ENCODE peak calls at places on chromosomes 3 and 15, in four cellular contexts. N is CD4-positive, alpha-beta memory T cell; J is posterior vena cava; I is H54. E is an unnamed sample.

GRCh38 chr15:81880314-81880713 is 165.5 kb downstream of the MEX3B start:
- DNase-seq in N (no peak), J (no peak), I (no peak), E (no peak)

GRCh38 chr3:144054766-144055165 is 83.1 kb downstream of the DIPK2A start:
- DNase-seq in N (no peak), J (no peak), I (no peak), E (no peak)

GRCh38 chr3:126024049-126024854 is 55.3 kb downstream of the ROPN1B start:
- DNase-seq in N (no peak), J (peak; percentile 51), I (no peak), E (no peak)

GRCh38 chr15:95770191-95770590 is 560.3 kb upstream of the NR2F2 start:
- DNase-seq in N (no peak), J (no peak), I (peak; percentile 0), E (no peak)

GRCh38 chr15:89428246-89428645 is 68.1 kb downstream of the RHCG start:
- DNase-seq in N (no peak), J (no peak), I (no peak), E (no peak)

GRCh38 chr3:46946856-46947544 is 29.5 kb downstream of the CCDC12 start:
- DNase-seq in N (peak; percentile 64), J (peak; percentile 77), I (peak; percentile 68), E (no peak)

GRCh38 chr15:19987389-19988048 is 554.1 kb downstream of the GOLGA6L6 start:
- DNase-seq in N (no peak), J (no peak), I (peak; percentile 3), E (no peak)

GRCh38 chr15:66294157-66294931 is 976 bp downstream of the DIS3L start:
- DNase-seq in N (no peak), J (no peak), I (peak; percentile 50), E (peak; percentile 17)

GRCh38 chr3:135622215-135622614 is 343.3 kb upstream of the PPP2R3A start:
- DNase-seq in N (no peak), J (no peak), I (no peak), E (no peak)

GRCh38 chr3:4808637-4809036 is 170.6 kb upstream of the BHLHE40 start:
- DNase-seq in N (no peak), J (no peak), I (no peak), E (no peak)

GRCh38 chr15:76401285-76401684 is 64.7 kb downstream of the ISL2 start:
- DNase-seq in N (no peak), J (no peak), I (no peak), E (no peak)

GRCh38 chr3:138471481-138471880 is 37.1 kb downstream of the ESYT3 start:
- DNase-seq in N (no peak), J (no peak), I (no peak), E (no peak)

GRCh38 chr15:44541282-44541958 is 4.5 kb downstream of the EIF3J start:
- DNase-seq in N (no peak), J (no peak), I (peak; percentile 26), E (no peak)

GRCh38 chr15:63908281-63908680 is 74.5 kb upstream of the HERC1 start:
- DNase-seq in N (no peak), J (no peak), I (no peak), E (no peak)

GRCh38 chr3:7621645-7622044 is 760.7 kb downstream of the GRM7 start:
- DNase-seq in N (no peak), J (no peak), I (no peak), E (no peak)

GRCh38 chr3:172699070-172699469 is 11.8 kb downstream of the NCEH1 start:
- DNase-seq in N (no peak), J (no peak), I (no peak), E (no peak)

GRCh38 chr3:60917136-60917535 is 334.1 kb downstream of the FHIT start:
- DNase-seq in N (no peak), J (no peak), I (no peak), E (no peak)

GRCh38 chr3:129412542-129413198 is 15.8 kb downstream of the EFCAB12 start:
- DNase-seq in N (no peak), J (no peak), I (no peak), E (no peak)

GRCh38 chr15:45181491-45182285 is 6.1 kb downstream of the SHF start:
- DNase-seq in N (no peak), J (peak; percentile 68), I (no peak), E (no peak)

GRCh38 chr3:127817331-127817821 is 4.9 kb downstream of the MGLL start:
- DNase-seq in N (no peak), J (no peak), I (peak; percentile 69), E (no peak)

GRCh38 chr15:73930371-73930770 is 4.1 kb downstream of the LOXL1 start:
- DNase-seq in N (no peak), J (peak; percentile 94), I (no peak), E (peak; percentile 79)

GRCh38 chr3:52971895-52972294 is 74.0 kb downstream of the SFMBT1 start:
- DNase-seq in N (no peak), J (no peak), I (no peak), E (no peak)

GRCh38 chr3:144437989-144438388 is 466.4 kb downstream of the DIPK2A start:
- DNase-seq in N (no peak), J (no peak), I (no peak), E (no peak)

GRCh38 chr15:90482124-90483011 is 47.4 kb upstream of the CRTC3 start:
- DNase-seq in N (peak; percentile 48), J (no peak), I (no peak), E (no peak)

E was measured in T1000.